ENCODE peak calls at places on chromosomes 4 and X, in seven cellular contexts. Q is Panc1, G is sigmoid colon, C is CD14-positive monocyte, P is fibroblast of lung, Y is GM13976, K is AG09319. M is an unnamed sample.

GRCh38 chrX:69152398-69152797 is 12.9 kb downstream of the PJA1 start:
- DNase-seq in Q (no peak), G (peak; percentile 70), Y (no peak), C (peak; percentile 50), K (no peak), P (no peak), M (no peak)

GRCh38 chrX:53230116-53230515 is 5.1 kb upstream of the KDM5C start:
- DNase-seq in P (no peak), Q (no peak), G (no peak), K (no peak), C (no peak), Y (no peak), M (no peak)

GRCh38 chrX:71622347-71623104 is 4.2 kb upstream of the CXCR3 start:
- DNase-seq in K (peak; percentile 27), Y (peak; percentile 68), G (peak; percentile 93), P (peak; percentile 66), C (no peak), Q (no peak), M (peak; percentile 57)

GRCh38 chrX:10579018-10579752 is 41.2 kb downstream of the MID1 start:
- DNase-seq in Q (no peak), Y (no peak), K (no peak), G (no peak), P (peak; percentile 73), C (no peak), M (no peak)

GRCh38 chrX:46642145-46642544 is 68.6 kb downstream of the CHST7 start:
- DNase-seq in P (peak; percentile 62), C (no peak), K (no peak), Y (no peak), G (no peak), Q (no peak), M (no peak)

GRCh38 chr4:159204566-159204965 is 101.7 kb downstream of the RAPGEF2 start:
- DNase-seq in C (no peak), Q (no peak), P (no peak), G (no peak), Y (no peak), K (no peak), M (no peak)

GRCh38 chr4:5750052-5750950 is 39.3 kb downstream of the EVC start:
- DNase-seq in P (peak; percentile 65), Q (no peak), Y (peak; percentile 11), G (peak; percentile 10), C (no peak), K (no peak), M (no peak)

GRCh38 chrX:133749370-133749769 is 236.0 kb downstream of the GPC3 start:
- DNase-seq in K (no peak), C (no peak), G (no peak), Y (no peak), P (no peak), Q (no peak), M (no peak)

GRCh38 chrX:10854594-10854993 is 234.2 kb upstream of the MID1 start:
- DNase-seq in G (no peak), K (no peak), C (no peak), Y (no peak), Q (no peak), P (no peak), M (no peak)

GRCh38 chr4:101277661-101278060 is 69.7 kb downstream of the PPP3CA start:
- DNase-seq in K (no peak), Y (no peak), Q (no peak), C (no peak), P (peak; percentile 55), G (no peak), M (no peak)

GRCh38 chr4:142721187-142721586 is 124.9 kb downstream of the INPP4B start:
- DNase-seq in Y (no peak), K (no peak), P (no peak), G (no peak), C (no peak), Q (no peak), M (no peak)

GRCh38 chr4:39324446-39324845 is 41.7 kb downstream of the RFC1 start:
- DNase-seq in C (no peak), Q (no peak), Y (no peak), K (no peak), P (no peak), G (no peak), M (no peak)

GRCh38 chrX:21225643-21226042 is 148.6 kb upstream of the CNKSR2 start:
- DNase-seq in K (no peak), P (no peak), G (no peak), Q (no peak), Y (no peak), C (no peak), M (no peak)

GRCh38 chrX:155215443-155216178 is 649 bp upstream of the VBP1 start:
- DNase-seq in C (no peak), Q (peak; percentile 22), P (no peak), Y (no peak), K (no peak), G (no peak), M (no peak)

DNA sequence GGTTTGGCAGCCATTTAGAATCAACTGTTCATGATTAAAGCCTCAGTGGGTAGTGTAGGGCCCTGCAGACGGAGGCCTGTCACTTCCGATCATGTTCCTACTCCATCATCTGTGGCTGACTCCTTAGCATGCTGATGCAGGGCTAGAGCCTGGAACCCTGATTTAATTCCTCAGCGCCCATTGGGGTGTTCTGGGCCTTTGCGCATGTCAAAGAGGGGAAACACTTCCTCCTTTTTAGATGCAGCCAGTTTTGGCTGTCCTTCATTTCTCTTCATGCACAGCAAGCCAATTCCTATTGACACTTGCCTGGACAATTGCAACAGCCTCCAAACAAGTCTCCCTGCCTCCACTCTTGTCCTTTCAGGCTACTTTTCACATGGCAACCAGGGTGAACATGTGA is 51.9 kb upstream of the MAGEA4 start:
- DNase-seq in P (no peak), G (no peak), C (no peak), Y (no peak), Q (no peak), K (no peak), M (no peak)
- TF ChIP-seq CTCF in P (no peak), G (no peak), C (no peak), Y (no peak), Q (no peak), K (no peak), M (no peak)

DNA sequence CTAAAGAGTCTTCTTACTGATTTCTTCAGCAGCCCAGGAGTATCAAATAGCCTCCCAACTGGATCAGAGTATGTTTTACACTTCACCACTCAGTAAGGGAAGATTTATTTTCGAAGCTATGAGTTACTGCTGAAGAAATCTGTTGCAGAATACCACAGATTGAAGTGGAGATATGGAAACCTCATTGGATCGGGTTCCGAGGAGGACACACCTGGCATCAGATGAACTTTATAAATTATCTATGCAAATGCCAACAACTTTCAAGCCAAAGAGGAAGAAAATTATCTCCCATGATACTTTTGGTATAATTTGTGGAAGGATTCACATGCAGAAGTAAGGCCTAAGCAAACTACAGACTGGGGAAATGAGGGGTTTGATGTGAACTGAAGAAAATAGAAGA is 515.9 kb upstream of the NDST4 start:
- DNase-seq in Q (no peak), G (no peak), K (no peak), P (no peak), C (no peak), Y (no peak), M (no peak)
- TF ChIP-seq CTCF in Q (no peak), G (no peak), K (no peak), P (no peak), C (no peak), Y (no peak), M (no peak)

GRCh38 chrX:40097101-40097491 is 662 bp downstream of the BCOR start:
- DNase-seq in K (no peak), G (no peak), Y (no peak), Q (no peak), P (no peak), C (no peak), M (no peak)

GRCh38 chrX:40098264-40099045 is 697 bp upstream of the BCOR start:
- DNase-seq in C (no peak), K (no peak), Q (no peak), G (no peak), P (peak; percentile 39), Y (peak; percentile 61), M (peak; percentile 61)

GRCh38 chrX:40096395-40097091 is 1.2 kb downstream of the BCOR start:
- DNase-seq in Y (peak; percentile 54), G (peak; percentile 79), P (peak; percentile 39), C (no peak), K (no peak), Q (no peak), M (peak; percentile 63)

GRCh38 chrX:40099046-40099968 is 1.5 kb upstream of the BCOR start:
- DNase-seq in C (no peak), P (no peak), Q (no peak), G (peak; percentile 81), Y (peak; percentile 64), K (no peak), M (peak; percentile 70)

GRCh38 chrX:40097492-40098263 is at the start of gene BCOR:
- DNase-seq in C (no peak), K (no peak), Q (no peak), P (peak; percentile 54), Y (peak; percentile 66), G (peak; percentile 90), M (peak; percentile 71)
- TF ChIP-seq CTCF in C (no peak), K (no peak), Q (no peak), P (no peak), Y (no peak), G (no peak), M (no peak)

DNA sequence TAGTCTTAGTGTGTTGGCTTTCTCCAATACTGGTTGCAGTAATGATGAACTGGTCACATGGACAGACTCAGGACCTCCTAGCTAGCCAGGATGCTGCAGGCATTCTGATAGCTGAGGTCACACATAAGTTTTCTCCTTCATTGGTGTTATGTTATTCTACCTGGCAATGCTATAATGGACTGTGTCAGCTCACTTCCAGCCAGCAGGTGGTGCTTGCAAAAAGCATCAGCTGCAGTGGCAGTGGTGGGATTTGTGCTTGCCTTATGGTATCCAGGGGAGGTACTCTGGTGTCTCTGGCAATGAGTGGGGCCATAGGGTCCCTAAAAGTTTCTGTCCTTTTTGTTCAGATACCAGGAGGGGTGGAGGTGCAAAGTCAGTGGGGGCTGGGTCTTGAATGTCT is 33.6 kb downstream of the ZNF330 start:
- DNase-seq in Y (no peak), Q (no peak), K (no peak), P (no peak), C (no peak), G (no peak), M (no peak)
- TF ChIP-seq CTCF in Y (peak; percentile 12), Q (no peak), K (no peak), P (no peak), C (no peak), G (no peak), M (no peak)

GRCh38 chr4:176377705-176378302 is 58.0 kb downstream of the SPCS3 start:
- DNase-seq in Y (peak; percentile 37), C (no peak), G (no peak), P (peak; percentile 51), K (no peak), Q (no peak), M (peak; percentile 26)
- TF ChIP-seq CTCF in Y (peak; percentile 45), C (no peak), G (no peak), P (peak; percentile 45), K (peak; percentile 51), Q (peak; percentile 48), M (peak; percentile 12)

M was measured in GM20000.